ENCODE peak calls at places on chromosomes 11 and 22, in four cellular contexts. One of them, this sample, is unnamed.
A peak's percentile ranks its signal among the peaks of the same experiment; 100 is the strongest.

GRCh38 chr22:49514656-49515055 is 313.0 kb downstream of the BRD1 start:
- DNase-seq in GM12878: no peak
- DNase-seq in SK-N-SH: no peak
- DNase-seq in K562: no peak
- DNase-seq in this sample: no peak

GRCh38 chr11:1131033-1131911 is 26.5 kb upstream of the MUC5AC start:
- DNase-seq in SK-N-SH: peak; percentile 31
- DNase-seq in GM12878: no peak
- DNase-seq in K562: peak; percentile 15
- DNase-seq in this sample: peak; percentile 27

GRCh38 chr11:35424157-35424945 is 5.0 kb upstream of the SLC1A2 start:
- DNase-seq in GM12878: no peak
- DNase-seq in SK-N-SH: no peak
- DNase-seq in K562: no peak
- DNase-seq in this sample: no peak

GRCh38 chr11:65851083-65851579 is 6.8 kb downstream of the CFL1 start:
- DNase-seq in K562: peak; percentile 66
- DNase-seq in SK-N-SH: peak; percentile 76
- DNase-seq in GM12878: no peak
- DNase-seq in this sample: peak; percentile 63

GRCh38 chr11:76835928-76836612 is 24.6 kb upstream of the ACER3 start:
- DNase-seq in SK-N-SH: no peak
- DNase-seq in K562: no peak
- DNase-seq in GM12878: no peak
- DNase-seq in this sample: no peak

GRCh38 chr11:111586305-111586915 is 15.8 kb upstream of the SIK2 start:
- DNase-seq in SK-N-SH: peak; percentile 27
- DNase-seq in K562: peak; percentile 53
- DNase-seq in GM12878: no peak
- DNase-seq in this sample: no peak

GRCh38 chr11:112922606-112923005 is 38.6 kb upstream of the NCAM1 start:
- DNase-seq in K562: no peak
- DNase-seq in GM12878: no peak
- DNase-seq in SK-N-SH: no peak
- DNase-seq in this sample: peak; percentile 24

GRCh38 chr11:131999084-131999483 is 628.7 kb downstream of the NTM start:
- DNase-seq in K562: no peak
- DNase-seq in GM12878: no peak
- DNase-seq in SK-N-SH: no peak
- DNase-seq in this sample: no peak

GRCh38 chr11:107563702-107564101 is 1.8 kb downstream of the ALKBH8 start:
- DNase-seq in K562: peak; percentile 45
- DNase-seq in GM12878: no peak
- DNase-seq in SK-N-SH: peak; percentile 42
- DNase-seq in this sample: no peak

GRCh38 chr11:96426356-96427103 is 36.7 kb downstream of the JRKL start:
- DNase-seq in GM12878: no peak
- DNase-seq in K562: peak; percentile 41
- DNase-seq in SK-N-SH: peak; percentile 64
- DNase-seq in this sample: no peak

GRCh38 chr11:93648168-93648567 is 13.3 kb upstream of the CEP295 start:
- DNase-seq in GM12878: no peak
- DNase-seq in SK-N-SH: no peak
- DNase-seq in K562: peak; percentile 15
- DNase-seq in this sample: no peak

DNA sequence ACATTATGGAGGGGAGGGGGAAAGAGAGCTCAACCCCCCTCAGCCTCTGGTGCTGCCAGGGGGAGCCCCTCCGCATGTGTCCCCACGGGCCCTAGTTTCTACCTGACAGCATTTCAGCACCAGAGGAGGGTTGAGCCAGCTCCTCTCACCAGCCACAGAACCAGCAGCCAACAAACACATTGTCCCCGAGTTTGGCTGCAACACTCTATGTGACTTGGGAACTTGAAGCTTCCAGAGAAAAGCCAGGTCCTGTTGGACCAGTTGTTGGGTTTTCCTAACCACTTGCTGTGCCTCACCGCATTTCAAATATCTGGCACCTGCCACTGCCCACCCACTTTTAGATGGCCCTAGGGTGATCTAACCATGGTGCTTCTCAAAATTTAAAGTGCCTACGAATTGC is 13.5 kb downstream of the TMA7B start:
- DNase-seq in SK-N-SH: no peak
- DNase-seq in GM12878: no peak
- DNase-seq in K562: no peak
- DNase-seq in this sample: no peak
- TF ChIP-seq USF1 in SK-N-SH: no peak
- TF ChIP-seq USF1 in GM12878: no peak
- TF ChIP-seq USF1 in K562: no peak
- TF ChIP-seq USF1 in this sample: no peak

GRCh38 chr11:24575392-24575791 is 78.5 kb downstream of the LUZP2 start:
- DNase-seq in GM12878: no peak
- DNase-seq in K562: no peak
- DNase-seq in SK-N-SH: no peak
- DNase-seq in this sample: no peak
- TF ChIP-seq MAX in GM12878: no peak
- TF ChIP-seq MAX in K562: no peak
- TF ChIP-seq MAX in SK-N-SH: no peak
- TF ChIP-seq MAX in this sample: no peak

DNA sequence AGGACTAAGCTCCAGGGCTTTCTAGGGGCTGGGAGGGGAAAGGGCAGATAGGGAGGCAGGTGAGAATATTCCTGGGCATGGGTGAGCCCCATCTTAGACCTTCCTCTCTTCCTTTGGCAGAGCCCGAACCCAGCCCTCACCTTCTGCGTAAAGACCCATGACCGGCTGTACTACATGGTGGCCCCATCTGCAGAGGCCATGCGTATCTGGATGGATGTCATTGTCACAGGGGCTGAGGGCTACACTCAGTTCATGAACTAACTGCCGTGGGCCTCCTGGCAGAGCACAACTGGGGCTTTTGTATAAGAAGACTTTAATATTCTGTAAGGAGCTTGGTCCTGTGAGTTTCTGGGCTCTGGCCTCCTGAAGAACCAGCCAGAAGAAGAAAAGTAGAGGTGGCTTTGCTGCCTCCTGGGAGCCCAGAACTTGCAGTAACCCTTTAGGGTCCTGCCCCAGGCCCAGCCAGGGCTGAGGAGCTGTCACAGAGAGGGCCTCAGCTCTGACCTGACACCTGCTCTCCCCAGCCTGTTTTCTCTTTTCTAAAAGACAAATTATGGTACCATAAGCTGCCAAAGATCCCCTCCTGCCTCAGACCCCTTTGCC is 22.8 kb downstream of the TREH start:
- DNase-seq in K562: no peak
- DNase-seq in GM12878: no peak
- DNase-seq in SK-N-SH: no peak
- DNase-seq in this sample: no peak
- TF ChIP-seq USF1 in K562: no peak
- TF ChIP-seq USF1 in GM12878: no peak
- TF ChIP-seq USF1 in SK-N-SH: no peak
- TF ChIP-seq USF1 in this sample: no peak

DNA sequence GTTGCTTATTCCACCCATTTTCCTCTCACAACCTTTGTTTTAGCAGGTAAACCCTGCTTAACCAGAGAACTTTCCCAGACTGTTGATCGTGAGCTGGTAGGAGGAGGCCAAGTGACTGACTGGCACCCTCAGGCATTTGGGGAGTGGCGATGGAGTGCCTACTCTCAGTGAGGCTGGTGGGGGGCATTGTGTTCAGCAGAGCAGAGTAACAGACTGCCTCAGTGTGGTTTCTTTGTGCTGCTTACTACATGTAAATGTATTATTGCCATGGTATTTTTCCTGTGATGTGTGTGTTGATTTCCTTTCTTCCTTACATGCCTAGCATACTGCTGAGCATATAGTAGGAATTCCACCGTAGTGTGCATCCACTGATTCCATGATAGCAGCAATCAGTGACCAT is 2.6 kb downstream of the MARK2 start:
- DNase-seq in K562: no peak
- DNase-seq in GM12878: no peak
- DNase-seq in SK-N-SH: no peak
- DNase-seq in this sample: peak; percentile 48
- TF ChIP-seq MAX in K562: no peak
- TF ChIP-seq MAX in GM12878: no peak
- TF ChIP-seq MAX in SK-N-SH: no peak
- TF ChIP-seq MAX in this sample: no peak